ENCODE peak calls at places on chromosomes 5 and 9, in ten cellular contexts. K is AG10803, O is ovary, C is OCI-LY7, B is SK-N-SH, F is tibial artery, H is astrocyte, E is kidney epithelial cell, U is sigmoid colon, M is heart right ventricle. L is an unnamed sample.
A peak's percentile ranks its signal among the peaks of the same experiment; 100 is the strongest.

GRCh38 chr9:138008081-138008841 is 130.7 kb downstream of the CACNA1B start:
- DNase-seq in K (no peak), O (no peak), C (no peak), B (no peak), F (no peak), H (no peak), E (no peak), U (peak; percentile 53), M (no peak), L (no peak)

GRCh38 chr5:93611900-93612898 is 29.2 kb downstream of the NR2F1 start:
- DNase-seq in K (peak; percentile 25), O (no peak), C (no peak), B (peak; percentile 66), F (no peak), H (peak; percentile 32), E (no peak), U (no peak), M (no peak), L (no peak)

GRCh38 chr9:107462691-107463090 is 26.9 kb downstream of the KLF4 start:
- DNase-seq in K (peak; percentile 56), O (no peak), C (no peak), B (no peak), F (no peak), H (peak; percentile 7), E (no peak), U (no peak), M (no peak), L (no peak)

GRCh38 chr5:150208187-150209015 is 18.5 kb downstream of the SLC6A7 start:
- DNase-seq in K (peak; percentile 52), O (no peak), C (no peak), B (no peak), F (no peak), H (peak; percentile 71), E (no peak), U (no peak), M (no peak), L (no peak)

GRCh38 chr9:127574089-127574921 is 37.8 kb upstream of the STXBP1 start:
- DNase-seq in K (peak; percentile 67), O (no peak), C (no peak), B (no peak), F (peak; percentile 45), H (no peak), E (no peak), U (no peak), M (no peak), L (no peak)

GRCh38 chr9:108996653-108997052 is 16.6 kb downstream of the CTNNAL1 start:
- DNase-seq in K (peak; percentile 13), O (no peak), C (no peak), B (no peak), F (no peak), H (peak; percentile 2), E (no peak), U (no peak), M (no peak), L (no peak)

GRCh38 chr9:5549671-5550650 is 39.6 kb downstream of the PDCD1LG2 start:
- DNase-seq in K (peak; percentile 59), O (no peak), C (no peak), B (no peak), F (no peak), H (peak; percentile 83), E (no peak), U (no peak), M (no peak), L (no peak)

GRCh38 chr5:169716287-169716686 is 79.2 kb downstream of the DOCK2 start:
- DNase-seq in K (peak; percentile 82), O (no peak), C (no peak), B (no peak), F (no peak), H (peak; percentile 75), E (peak; percentile 52), U (no peak), M (no peak), L (peak; percentile 87)

GRCh38 chr5:178278358-178279023 is 45.9 kb upstream of the PHYKPL start:
- DNase-seq in K (no peak), O (no peak), C (no peak), B (peak; percentile 49), F (no peak), H (no peak), E (no peak), U (peak; percentile 57), M (no peak), L (no peak)

GRCh38 chr5:158049459-158049858 is 190.5 kb upstream of the CLINT1 start:
- DNase-seq in K (no peak), O (no peak), C (peak; percentile 35), B (no peak), F (no peak), H (no peak), E (no peak), U (no peak), M (no peak), L (no peak)

GRCh38 chr9:346114-346513 is 131.4 kb downstream of the DOCK8 start:
- DNase-seq in K (no peak), O (no peak), C (no peak), B (no peak), F (no peak), H (no peak), E (no peak), U (no peak), M (no peak), L (no peak)

GRCh38 chr9:136511144-136511669 is 28.4 kb upstream of the SEC16A start:
- DNase-seq in K (no peak), O (no peak), C (no peak), B (no peak), F (no peak), H (no peak), E (no peak), U (no peak), M (no peak), L (no peak)

GRCh38 chr5:156327306-156327705 is 342 bp downstream of the SGCD start:
- DNase-seq in K (peak; percentile 42), O (no peak), C (no peak), B (no peak), F (no peak), H (no peak), E (no peak), U (no peak), M (no peak), L (no peak)

GRCh38 chr5:178420424-178420823 is 169.8 kb downstream of the COL23A1 start:
- DNase-seq in K (no peak), O (no peak), C (no peak), B (peak; percentile 49), F (no peak), H (no peak), E (no peak), U (no peak), M (no peak), L (no peak)

GRCh38 chr9:38212016-38212415 is 143.0 kb upstream of the SHB start:
- DNase-seq in K (no peak), O (no peak), C (no peak), B (no peak), F (no peak), H (no peak), E (no peak), U (no peak), M (no peak), L (no peak)

GRCh38 chr9:38207247-38207778 is 138.3 kb upstream of the SHB start:
- DNase-seq in K (no peak), O (no peak), C (no peak), B (no peak), F (no peak), H (no peak), E (no peak), U (no peak), M (no peak), L (no peak)

GRCh38 chr9:38205279-38205678 is 136.3 kb upstream of the SHB start:
- DNase-seq in K (no peak), O (no peak), C (no peak), B (no peak), F (no peak), H (no peak), E (peak; percentile 38), U (no peak), M (no peak), L (no peak)

GRCh38 chr9:38211002-38211401 is 142.0 kb upstream of the SHB start:
- DNase-seq in K (no peak), O (no peak), C (no peak), B (peak; percentile 65), F (no peak), H (no peak), E (no peak), U (no peak), M (no peak), L (no peak)

GRCh38 chr9:38208206-38208901 is 139.3 kb upstream of the SHB start:
- DNase-seq in K (no peak), O (no peak), C (no peak), B (no peak), F (no peak), H (no peak), E (peak; percentile 34), U (no peak), M (no peak), L (peak; percentile 57)
- TF ChIP-seq CTCF in K (no peak), O (no peak), C (no peak), B (no peak), F (no peak), H (no peak), E (no peak), U (no peak), M (no peak), L (no peak)

GRCh38 chr5:45017568-45017967 is 208.8 kb downstream of the MRPS30 start:
- DNase-seq in K (no peak), O (no peak), C (no peak), B (no peak), F (no peak), H (no peak), E (no peak), U (no peak), M (no peak), L (no peak)
- H3K4me3 ChIP-seq in K (no peak overlapping the region), O (no peak overlapping the region), C (no peak overlapping the region), B (no peak overlapping the region), F (no peak overlapping the region), H (no peak overlapping the region), E (no peak overlapping the region), U (no peak overlapping the region), M (no peak overlapping the region), L (no peak overlapping the region)

GRCh38 chr9:113853333-113853732 is 22.8 kb upstream of the ZNF618 start:
- DNase-seq in K (peak; percentile 2), O (no peak), C (peak; percentile 24), B (no peak), F (no peak), H (no peak), E (no peak), U (no peak), M (no peak), L (no peak)
- TF ChIP-seq CTCF in K (peak; percentile 54), O (no peak), C (peak; percentile 71), B (peak; percentile 38), F (peak; percentile 22), H (no peak), E (peak; percentile 54), U (no peak), M (peak; percentile 34), L (peak; percentile 86)

DNA sequence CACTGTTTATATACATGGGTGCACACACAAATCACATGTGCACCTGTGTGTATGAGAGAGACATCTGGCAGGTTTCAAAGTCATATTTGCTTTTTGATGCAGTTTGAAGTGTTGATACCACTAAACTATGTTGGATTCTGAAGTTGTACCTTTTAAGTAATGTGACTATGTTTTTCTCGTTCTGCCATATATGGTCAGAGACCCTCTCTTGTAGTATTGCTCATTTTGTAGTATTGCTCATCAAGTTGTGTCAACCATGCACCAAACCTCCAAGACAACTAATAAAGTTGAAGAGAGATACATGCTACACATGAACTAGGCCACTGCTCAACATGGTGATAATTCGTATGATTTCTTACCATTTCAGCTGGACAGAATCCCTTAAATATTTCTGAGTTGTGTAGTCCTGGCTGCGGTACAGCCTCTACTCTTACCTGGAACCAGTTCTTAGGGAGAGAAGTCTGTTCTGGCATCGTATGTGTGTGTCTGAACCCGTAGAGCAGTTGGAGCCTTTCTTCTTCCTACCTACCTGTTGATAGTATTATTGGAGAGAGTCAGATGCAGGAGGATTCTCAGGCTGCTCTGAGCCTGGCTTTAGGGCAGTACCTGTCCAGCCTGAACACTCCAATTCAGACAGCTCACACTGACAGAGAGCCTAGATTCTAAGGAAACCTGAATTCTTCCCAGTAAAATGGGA is 190.3 kb downstream of the CD180 start:
- DNase-seq in K (no peak), O (no peak), C (peak; percentile 17), B (no peak), F (no peak), H (no peak), E (no peak), U (no peak), M (no peak), L (no peak)
- H3K4me3 ChIP-seq in K (no peak overlapping the region), O (peak overlapping the region; percentile 61), C (peak overlapping the region; percentile 72), B (no peak overlapping the region), F (peak overlapping the region; percentile 63), H (peak overlapping the region; percentile 81), E (no peak overlapping the region), U (no peak overlapping the region), M (peak overlapping the region; percentile 64), L (no peak overlapping the region)

L was measured in epithelial cell of proximal tubule.